ENCODE peak calls at places on chromosomes 4 and X, in nine cellular contexts. One of them, this sample, is unnamed.

GRCh38 chr4:3676196-3676595 is 90.0 kb upstream of the ADRA2C start:
- DNase-seq in OCI-LY7: no peak
- DNase-seq in PC-3: no peak
- DNase-seq in sigmoid colon: peak; percentile 44
- DNase-seq in IMR-90: no peak
- DNase-seq in aorta: peak; percentile 35
- DNase-seq in H9: no peak
- DNase-seq in osteoblast: no peak
- DNase-seq in CD8-positive, alpha-beta T cell: no peak
- DNase-seq in this sample: no peak

GRCh38 chr4:137998666-137999429 is 243.3 kb downstream of the SLC7A11 start:
- DNase-seq in sigmoid colon: no peak
- DNase-seq in PC-3: no peak
- DNase-seq in IMR-90: peak; percentile 63
- DNase-seq in H9: no peak
- DNase-seq in aorta: no peak
- DNase-seq in OCI-LY7: no peak
- DNase-seq in osteoblast: peak; percentile 10
- DNase-seq in CD8-positive, alpha-beta T cell: no peak
- DNase-seq in this sample: no peak

GRCh38 chrX:68396953-68397352 is 36.3 kb downstream of the OPHN1 start:
- DNase-seq in osteoblast: no peak
- DNase-seq in IMR-90: peak; percentile 2
- DNase-seq in CD8-positive, alpha-beta T cell: no peak
- DNase-seq in OCI-LY7: no peak
- DNase-seq in PC-3: no peak
- DNase-seq in aorta: no peak
- DNase-seq in H9: no peak
- DNase-seq in sigmoid colon: no peak
- DNase-seq in this sample: no peak

GRCh38 chrX:357693-358471 is 28.8 kb downstream of the PPP2R3B start:
- DNase-seq in aorta: peak; percentile 69
- DNase-seq in IMR-90: peak; percentile 60
- DNase-seq in CD8-positive, alpha-beta T cell: peak; percentile 77
- DNase-seq in H9: no peak
- DNase-seq in osteoblast: peak; percentile 96
- DNase-seq in OCI-LY7: no peak
- DNase-seq in sigmoid colon: no peak
- DNase-seq in PC-3: peak; percentile 54
- DNase-seq in this sample: peak; percentile 72

GRCh38 chrX:30875957-30876356 is 13.1 kb downstream of the TAB3 start:
- DNase-seq in sigmoid colon: no peak
- DNase-seq in IMR-90: peak; percentile 87
- DNase-seq in osteoblast: no peak
- DNase-seq in H9: no peak
- DNase-seq in PC-3: peak; percentile 82
- DNase-seq in CD8-positive, alpha-beta T cell: no peak
- DNase-seq in aorta: no peak
- DNase-seq in OCI-LY7: no peak
- DNase-seq in this sample: no peak

GRCh38 chrX:153736071-153736820 is 11.6 kb downstream of the ABCD1 start:
- DNase-seq in PC-3: no peak
- DNase-seq in sigmoid colon: no peak
- DNase-seq in H9: no peak
- DNase-seq in osteoblast: peak; percentile 69
- DNase-seq in OCI-LY7: no peak
- DNase-seq in aorta: no peak
- DNase-seq in IMR-90: no peak
- DNase-seq in CD8-positive, alpha-beta T cell: no peak
- DNase-seq in this sample: no peak

GRCh38 chr4:73690051-73690744 is 50.2 kb upstream of the CXCL8 start:
- DNase-seq in aorta: no peak
- DNase-seq in OCI-LY7: no peak
- DNase-seq in H9: no peak
- DNase-seq in PC-3: peak; percentile 89
- DNase-seq in sigmoid colon: no peak
- DNase-seq in CD8-positive, alpha-beta T cell: no peak
- DNase-seq in IMR-90: peak; percentile 76
- DNase-seq in osteoblast: no peak
- DNase-seq in this sample: no peak

GRCh38 chr4:140789752-140790151 is 33.6 kb upstream of the TBC1D9 start:
- DNase-seq in osteoblast: no peak
- DNase-seq in OCI-LY7: no peak
- DNase-seq in sigmoid colon: no peak
- DNase-seq in PC-3: peak; percentile 46
- DNase-seq in CD8-positive, alpha-beta T cell: no peak
- DNase-seq in H9: no peak
- DNase-seq in aorta: no peak
- DNase-seq in IMR-90: peak; percentile 12
- DNase-seq in this sample: no peak

GRCh38 chr4:56531149-56531770 is 25.7 kb downstream of the ARL9 start:
- DNase-seq in PC-3: no peak
- DNase-seq in IMR-90: no peak
- DNase-seq in H9: no peak
- DNase-seq in CD8-positive, alpha-beta T cell: no peak
- DNase-seq in aorta: no peak
- DNase-seq in osteoblast: no peak
- DNase-seq in OCI-LY7: no peak
- DNase-seq in sigmoid colon: no peak
- DNase-seq in this sample: no peak

GRCh38 chr4:53591372-53591892 is at the start of gene LNX1:
- DNase-seq in IMR-90: no peak
- DNase-seq in H9: peak; percentile 96
- DNase-seq in PC-3: peak; percentile 93
- DNase-seq in OCI-LY7: no peak
- DNase-seq in sigmoid colon: no peak
- DNase-seq in aorta: no peak
- DNase-seq in osteoblast: no peak
- DNase-seq in CD8-positive, alpha-beta T cell: no peak
- DNase-seq in this sample: no peak

GRCh38 chr4:121198261-121198660 is 34.1 kb upstream of the TNIP3 start:
- DNase-seq in OCI-LY7: no peak
- DNase-seq in PC-3: no peak
- DNase-seq in IMR-90: no peak
- DNase-seq in osteoblast: no peak
- DNase-seq in sigmoid colon: no peak
- DNase-seq in aorta: no peak
- DNase-seq in CD8-positive, alpha-beta T cell: no peak
- DNase-seq in H9: no peak
- DNase-seq in this sample: no peak
- H3K27ac ChIP-seq in OCI-LY7: no peak overlapping the region
- H3K27ac ChIP-seq in PC-3: no peak overlapping the region
- H3K27ac ChIP-seq in IMR-90: no peak overlapping the region
- H3K27ac ChIP-seq in osteoblast: no peak overlapping the region
- H3K27ac ChIP-seq in sigmoid colon: no peak overlapping the region
- H3K27ac ChIP-seq in aorta: no peak overlapping the region
- H3K27ac ChIP-seq in CD8-positive, alpha-beta T cell: no peak overlapping the region
- H3K27ac ChIP-seq in H9: no peak overlapping the region
- H3K27ac ChIP-seq in this sample: no peak overlapping the region

DNA sequence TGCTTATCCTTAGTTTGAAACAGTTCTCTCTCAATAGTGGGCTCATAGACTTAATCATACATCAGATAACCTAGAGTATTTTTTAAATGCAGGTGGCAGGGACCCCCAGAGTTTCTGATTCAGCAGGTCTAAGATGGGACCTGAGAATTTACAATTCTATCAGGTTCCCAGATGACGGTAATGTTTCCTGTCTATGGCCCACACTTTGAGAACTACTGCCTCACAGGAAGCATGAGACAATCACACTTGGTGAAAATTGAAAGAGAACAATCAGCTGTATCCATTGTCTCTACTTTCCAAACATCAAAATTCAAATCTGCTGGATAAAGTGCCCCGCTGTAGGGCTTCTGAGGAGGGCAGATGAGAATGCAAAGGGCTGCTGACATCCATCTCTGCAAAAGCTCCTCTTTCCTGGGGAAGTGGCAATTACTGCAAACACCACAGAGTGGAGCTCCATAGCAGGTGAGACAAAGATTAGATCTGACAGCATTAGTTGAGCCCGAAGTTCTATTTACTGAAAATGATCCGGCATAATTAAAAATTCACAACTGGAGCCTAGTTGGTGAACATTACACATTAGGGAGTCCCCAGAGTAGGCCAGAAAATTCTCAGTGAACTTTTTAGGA is 187.8 kb upstream of the MBNL3 start:
- DNase-seq in CD8-positive, alpha-beta T cell: no peak
- DNase-seq in osteoblast: peak; percentile 41
- DNase-seq in PC-3: peak; percentile 33
- DNase-seq in H9: peak; percentile 31
- DNase-seq in IMR-90: no peak
- DNase-seq in sigmoid colon: no peak
- DNase-seq in aorta: no peak
- DNase-seq in OCI-LY7: no peak
- DNase-seq in this sample: no peak
- H3K4me1 ChIP-seq in CD8-positive, alpha-beta T cell: peaks cover 4% of the 10 kb centered on the region
- H3K4me1 ChIP-seq in osteoblast: no peaks in the 10 kb centered on the region
- H3K4me1 ChIP-seq in PC-3: no peaks in the 10 kb centered on the region
- H3K4me1 ChIP-seq in H9: peaks cover 4% of the 10 kb centered on the region
- H3K4me1 ChIP-seq in IMR-90: no peaks in the 10 kb centered on the region
- H3K4me1 ChIP-seq in sigmoid colon: no peaks in the 10 kb centered on the region
- H3K4me1 ChIP-seq in aorta: no peaks in the 10 kb centered on the region
- H3K4me1 ChIP-seq in OCI-LY7: no peaks in the 10 kb centered on the region
- H3K4me1 ChIP-seq in this sample: peaks cover 4% of the 10 kb centered on the region

GRCh38 chr4:721261-722171 is 15.9 kb downstream of the PCGF3 start:
- DNase-seq in PC-3: no peak
- DNase-seq in CD8-positive, alpha-beta T cell: no peak
- DNase-seq in sigmoid colon: no peak
- DNase-seq in aorta: peak; percentile 75
- DNase-seq in osteoblast: peak; percentile 86
- DNase-seq in H9: no peak
- DNase-seq in OCI-LY7: no peak
- DNase-seq in IMR-90: no peak
- DNase-seq in this sample: no peak
- H3K27ac ChIP-seq in PC-3: no peak overlapping the region
- H3K27ac ChIP-seq in CD8-positive, alpha-beta T cell: no peak overlapping the region
- H3K27ac ChIP-seq in sigmoid colon: no peak overlapping the region
- H3K27ac ChIP-seq in aorta: no peak overlapping the region
- H3K27ac ChIP-seq in osteoblast: no peak overlapping the region
- H3K27ac ChIP-seq in H9: no peak overlapping the region
- H3K27ac ChIP-seq in OCI-LY7: no peak overlapping the region
- H3K27ac ChIP-seq in IMR-90: no peak overlapping the region
- H3K27ac ChIP-seq in this sample: no peak overlapping the region

GRCh38 chrX:145881175-145881867 is 63.7 kb downstream of the SLITRK2 start:
- DNase-seq in H9: peak; percentile 35
- DNase-seq in aorta: no peak
- DNase-seq in osteoblast: no peak
- DNase-seq in IMR-90: no peak
- DNase-seq in sigmoid colon: no peak
- DNase-seq in PC-3: peak; percentile 6
- DNase-seq in OCI-LY7: no peak
- DNase-seq in CD8-positive, alpha-beta T cell: no peak
- DNase-seq in this sample: no peak
- H3K4me1 ChIP-seq in H9: no peaks in the 10 kb centered on the region
- H3K4me1 ChIP-seq in aorta: no peaks in the 10 kb centered on the region
- H3K4me1 ChIP-seq in osteoblast: no peaks in the 10 kb centered on the region
- H3K4me1 ChIP-seq in IMR-90: no peaks in the 10 kb centered on the region
- H3K4me1 ChIP-seq in sigmoid colon: no peaks in the 10 kb centered on the region
- H3K4me1 ChIP-seq in PC-3: no peaks in the 10 kb centered on the region
- H3K4me1 ChIP-seq in OCI-LY7: no peaks in the 10 kb centered on the region
- H3K4me1 ChIP-seq in CD8-positive, alpha-beta T cell: no peaks in the 10 kb centered on the region
- H3K4me1 ChIP-seq in this sample: no peaks in the 10 kb centered on the region

DNA sequence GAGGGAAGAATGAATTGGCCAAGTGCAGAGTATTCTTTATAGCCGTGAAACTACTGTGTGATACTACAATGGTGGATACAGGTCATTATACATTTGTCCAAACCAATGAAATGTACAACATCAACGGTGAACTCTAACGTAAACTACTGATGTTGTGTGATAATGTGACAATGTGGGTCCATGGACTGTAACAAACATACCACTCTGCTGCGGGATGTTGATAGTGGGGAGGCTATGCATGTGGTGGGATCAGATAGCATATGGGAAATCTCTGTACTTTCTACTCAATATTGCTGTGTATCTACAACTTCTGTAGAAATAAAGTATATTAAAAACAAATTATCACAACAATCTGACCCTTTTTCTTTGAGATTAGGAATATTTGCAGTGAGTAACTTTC is 101.1 kb downstream of the TEX13C start:
- DNase-seq in IMR-90: no peak
- DNase-seq in sigmoid colon: no peak
- DNase-seq in osteoblast: no peak
- DNase-seq in PC-3: no peak
- DNase-seq in CD8-positive, alpha-beta T cell: no peak
- DNase-seq in H9: no peak
- DNase-seq in aorta: no peak
- DNase-seq in OCI-LY7: no peak
- DNase-seq in this sample: no peak
- H3K27ac ChIP-seq in IMR-90: no peak overlapping the region
- H3K27ac ChIP-seq in sigmoid colon: no peak overlapping the region
- H3K27ac ChIP-seq in osteoblast: no peak overlapping the region
- H3K27ac ChIP-seq in PC-3: no peak overlapping the region
- H3K27ac ChIP-seq in CD8-positive, alpha-beta T cell: no peak overlapping the region
- H3K27ac ChIP-seq in H9: no peak overlapping the region
- H3K27ac ChIP-seq in aorta: no peak overlapping the region
- H3K27ac ChIP-seq in OCI-LY7: no peak overlapping the region
- H3K27ac ChIP-seq in this sample: no peak overlapping the region

GRCh38 chr4:108611360-108611759 is 9.0 kb upstream of the RPL34 start:
- DNase-seq in CD8-positive, alpha-beta T cell: no peak
- DNase-seq in PC-3: no peak
- DNase-seq in OCI-LY7: no peak
- DNase-seq in osteoblast: no peak
- DNase-seq in IMR-90: no peak
- DNase-seq in sigmoid colon: no peak
- DNase-seq in aorta: no peak
- DNase-seq in H9: no peak
- DNase-seq in this sample: no peak

GRCh38 chr4:108601517-108601916 is 18.9 kb upstream of the RPL34 start:
- DNase-seq in sigmoid colon: no peak
- DNase-seq in OCI-LY7: no peak
- DNase-seq in osteoblast: no peak
- DNase-seq in IMR-90: no peak
- DNase-seq in H9: no peak
- DNase-seq in aorta: no peak
- DNase-seq in PC-3: no peak
- DNase-seq in CD8-positive, alpha-beta T cell: no peak
- DNase-seq in this sample: peak; percentile 21

GRCh38 chr4:108607426-108607825 is 12.9 kb upstream of the RPL34 start:
- DNase-seq in H9: no peak
- DNase-seq in CD8-positive, alpha-beta T cell: no peak
- DNase-seq in sigmoid colon: no peak
- DNase-seq in osteoblast: no peak
- DNase-seq in OCI-LY7: no peak
- DNase-seq in aorta: no peak
- DNase-seq in PC-3: no peak
- DNase-seq in IMR-90: no peak
- DNase-seq in this sample: no peak
- H3K4me1 ChIP-seq in H9: no peaks in the 10 kb centered on the region
- H3K4me1 ChIP-seq in CD8-positive, alpha-beta T cell: no peaks in the 10 kb centered on the region
- H3K4me1 ChIP-seq in sigmoid colon: no peaks in the 10 kb centered on the region
- H3K4me1 ChIP-seq in osteoblast: no peaks in the 10 kb centered on the region
- H3K4me1 ChIP-seq in OCI-LY7: no peaks in the 10 kb centered on the region
- H3K4me1 ChIP-seq in aorta: no peaks in the 10 kb centered on the region
- H3K4me1 ChIP-seq in PC-3: no peaks in the 10 kb centered on the region
- H3K4me1 ChIP-seq in IMR-90: no peaks in the 10 kb centered on the region
- H3K4me1 ChIP-seq in this sample: no peaks in the 10 kb centered on the region

This sample was measured in CD4-positive, CD25-positive, alpha-beta regulatory T cell.